ENCODE peak calls at places on chromosomes 5 and 9, in ten cellular contexts. K, X, S, Z, W, C, P, I, Q and N are unnamed samples.

GRCh38 chr9:75088646-75089368 is 493 bp downstream of the OSTF1 start:
- DNase-seq in X (peak; percentile 41), P (peak; percentile 74), I (no peak), K (peak; percentile 74), Z (peak; percentile 11), C (peak; percentile 55), S (no peak), W (no peak), Q (no peak), N (peak; percentile 48)

GRCh38 chr9:132032584-132032945 is 47.1 kb downstream of the MED27 start:
- DNase-seq in Q (no peak), Z (no peak), X (no peak), I (no peak), S (no peak), K (peak; percentile 77), W (no peak), P (no peak), C (no peak), N (no peak)

GRCh38 chr5:62671479-62671878 is 92.9 kb downstream of the LRRC70 start:
- DNase-seq in K (no peak), Z (no peak), C (no peak), I (no peak), X (no peak), Q (no peak), P (no peak), S (no peak), W (no peak), N (no peak)

GRCh38 chr5:9588254-9588653 is 41.9 kb downstream of the TAS2R1 start:
- DNase-seq in K (no peak), C (no peak), W (no peak), I (no peak), P (no peak), X (no peak), S (no peak), Z (no peak), Q (no peak), N (no peak)

GRCh38 chr5:31273631-31274378 is 80.3 kb downstream of the CDH6 start:
- DNase-seq in C (no peak), Q (no peak), Z (no peak), I (no peak), S (no peak), P (peak; percentile 3), X (no peak), K (no peak), W (no peak), N (no peak)

GRCh38 chr9:126514037-126514821 is 99.5 kb upstream of the LMX1B start:
- DNase-seq in X (no peak), W (no peak), K (peak; percentile 95), P (peak; percentile 25), S (peak; percentile 43), C (peak; percentile 63), Z (no peak), Q (no peak), I (peak; percentile 29), N (peak; percentile 53)

GRCh38 chr5:155189981-155190380 is 176.4 kb downstream of the KIF4B start:
- DNase-seq in P (no peak), X (no peak), Q (no peak), S (no peak), W (no peak), I (no peak), K (no peak), C (no peak), Z (no peak), N (no peak)

GRCh38 chr5:81117566-81117965 is 115.6 kb upstream of the CKMT2 start:
- DNase-seq in C (no peak), W (no peak), P (no peak), K (no peak), X (no peak), S (no peak), I (no peak), Z (no peak), Q (no peak), N (no peak)

GRCh38 chr5:20023686-20024085 is 35.7 kb upstream of the CDH18 start:
- DNase-seq in W (no peak), I (no peak), X (no peak), K (no peak), Z (no peak), C (no peak), P (no peak), Q (no peak), S (no peak), N (no peak)

GRCh38 chr5:124627815-124628214 is 118.6 kb downstream of the ZNF608 start:
- DNase-seq in K (no peak), P (no peak), I (no peak), X (no peak), C (no peak), Q (no peak), S (no peak), W (no peak), Z (no peak), N (no peak)

GRCh38 chr9:4833781-4834560 is 41.2 kb downstream of the RCL1 start:
- DNase-seq in W (no peak), P (peak; percentile 92), I (no peak), X (no peak), K (no peak), C (no peak), Q (no peak), Z (no peak), S (no peak), N (no peak)

GRCh38 chr5:96952118-96952750 is 16.4 kb downstream of the LNPEP start:
- DNase-seq in P (no peak), K (no peak), Z (no peak), W (no peak), I (no peak), S (no peak), X (no peak), Q (no peak), C (no peak), N (no peak)

GRCh38 chr5:150473673-150474358 is 24.3 kb upstream of the RPS14 start:
- DNase-seq in I (no peak), C (no peak), W (no peak), Z (peak; percentile 60), X (no peak), Q (no peak), S (no peak), P (no peak), K (peak; percentile 96), N (no peak)

GRCh38 chr9:137025120-137025966 is 2.7 kb downstream of the ABCA2 start:
- DNase-seq in X (no peak), C (peak; percentile 81), K (no peak), S (no peak), W (no peak), I (no peak), Z (no peak), Q (peak; percentile 98), P (no peak), N (no peak)

GRCh38 chr9:133813749-133814585 is 75.8 kb upstream of the SARDH start:
- DNase-seq in P (peak; percentile 22), I (no peak), K (no peak), Q (no peak), X (no peak), S (no peak), C (no peak), Z (no peak), W (no peak), N (no peak)

GRCh38 chr9:79780559-79780958 is 208.8 kb downstream of the TLE4 start:
- DNase-seq in P (no peak), W (no peak), X (no peak), Q (no peak), K (no peak), C (no peak), I (no peak), Z (no peak), S (no peak), N (no peak)

GRCh38 chr5:169065400-169065799 is 235.5 kb downstream of the SLIT3 start:
- DNase-seq in X (no peak), Q (no peak), W (no peak), Z (no peak), C (no peak), K (no peak), S (no peak), I (no peak), P (no peak), N (no peak)

GRCh38 chr9:119375892-119376291 is 6.7 kb upstream of the BRINP1 start:
- DNase-seq in I (no peak), K (peak; percentile 86), X (no peak), Q (no peak), S (no peak), C (peak; percentile 15), P (peak; percentile 43), Z (no peak), W (no peak), N (no peak)

GRCh38 chr9:127492616-127493015 is 41.3 kb downstream of the LRSAM1 start:
- DNase-seq in Q (no peak), S (no peak), W (no peak), I (no peak), P (no peak), C (no peak), K (no peak), Z (no peak), X (no peak), N (no peak)

GRCh38 chr9:137252555-137253506 is 1.7 kb downstream of the STPG3 start:
- DNase-seq in X (no peak), K (peak; percentile 85), W (no peak), C (no peak), Z (no peak), Q (no peak), I (no peak), P (no peak), S (no peak), N (no peak)

GRCh38 chr5:139315056-139315455 is 21.5 kb downstream of the MATR3 start:
- DNase-seq in Z (no peak), P (no peak), S (no peak), K (no peak), W (no peak), I (no peak), X (no peak), C (no peak), Q (no peak), N (no peak)

GRCh38 chr9:93264338-93265125 is 80.6 kb downstream of the WNK2 start:
- DNase-seq in K (no peak), Q (no peak), P (no peak), S (no peak), I (no peak), X (no peak), W (no peak), Z (no peak), C (no peak), N (no peak)

GRCh38 chr5:75640395-75640794 is 29.1 kb downstream of the ANKDD1B start:
- DNase-seq in Q (no peak), P (peak; percentile 76), S (no peak), C (no peak), W (no peak), X (no peak), I (peak; percentile 8), Z (peak; percentile 26), K (no peak), N (no peak)

GRCh38 chr5:115190388-115190787 is 20.7 kb upstream of the TRIM36 start:
- DNase-seq in C (no peak), W (no peak), X (no peak), P (no peak), S (no peak), Q (no peak), K (no peak), I (no peak), Z (no peak), N (no peak)

GRCh38 chr5:34585601-34586104 is 70.5 kb upstream of the RAI14 start:
- DNase-seq in X (no peak), Z (no peak), P (peak; percentile 73), I (no peak), W (no peak), K (no peak), C (no peak), Q (no peak), S (no peak), N (no peak)

GRCh38 chr5:138955013-138955660 is 80.0 kb upstream of the LRRTM2 start:
- DNase-seq in I (no peak), S (no peak), P (no peak), Q (no peak), Z (no peak), C (peak; percentile 90), W (no peak), K (no peak), X (no peak), N (no peak)

GRCh38 chr5:37568018-37568753 is 189.1 kb downstream of the WDR70 start:
- DNase-seq in K (no peak), Z (no peak), P (no peak), S (no peak), C (no peak), X (no peak), I (no peak), W (no peak), Q (no peak), N (no peak)

GRCh38 chr5:150587830-150588494 is 52.5 kb upstream of the SYNPO start:
- DNase-seq in C (no peak), S (no peak), P (peak; percentile 21), I (no peak), K (peak; percentile 34), Z (no peak), W (no peak), X (no peak), Q (no peak), N (no peak)